ENCODE peak calls at places on chromosome 4, in six cellular contexts. X is Caco-2, O is endothelial cell of umbilical vein, H is thoracic aorta, C is HCT116, J is lung. E is an unnamed sample. For H3K4me1, the result is how much of the 10 kb centered on the place peaks cover.

GRCh38 chr4:102878901-102879300 is 10.1 kb downstream of the CISD2 start:
- DNase-seq in X (no peak), O (no peak), H (no peak), C (no peak), J (no peak), E (no peak)

GRCh38 chr4:153318696-153319320 is 25.7 kb upstream of the MND1 start:
- DNase-seq in X (no peak), O (peak), H (no peak), C (peak), J (no peak), E (peak)

GRCh38 chr4:81635747-81636146 is 164.0 kb upstream of the RASGEF1B start:
- DNase-seq in X (peak), O (no peak), H (no peak), C (peak), J (peak), E (no peak)

GRCh38 chr4:20552004-20552403 is 148.3 kb upstream of the PACRGL start:
- DNase-seq in X (no peak), O (no peak), H (no peak), C (no peak), J (no peak), E (no peak)

GRCh38 chr4:168880811-168881595 is 129.1 kb downstream of the CBR4 start:
- DNase-seq in X (no peak), O (no peak), H (no peak), C (no peak), J (no peak), E (no peak)

GRCh38 chr4:61160484-61160883 is 39.6 kb upstream of the ADGRL3 start:
- DNase-seq in X (no peak), O (no peak), H (no peak), C (no peak), J (no peak), E (no peak)

GRCh38 chr4:76365636-76366035 is 55.3 kb downstream of the CCDC158 start:
- DNase-seq in X (no peak), O (no peak), H (no peak), C (no peak), J (no peak), E (peak)

GRCh38 chr4:75599647-75600046 is 30.7 kb downstream of the CDKL2 start:
- DNase-seq in X (no peak), O (no peak), H (no peak), C (no peak), J (no peak), E (no peak)

GRCh38 chr4:1113311-1114009 is at the start of gene RNF212:
- DNase-seq in X (no peak), O (peak), H (no peak), C (no peak), J (no peak), E (no peak)

GRCh38 chr4:7625073-7625472 is 190.3 kb upstream of the PSAPL1 start:
- DNase-seq in X (no peak), O (no peak), H (no peak), C (no peak), J (no peak), E (peak)

GRCh38 chr4:23857353-23857752 is 32.5 kb downstream of the PPARGC1A start:
- DNase-seq in X (no peak), O (no peak), H (no peak), C (no peak), J (no peak), E (no peak)

GRCh38 chr4:71130827-71131603 is 137.6 kb downstream of the DCK start:
- DNase-seq in X (no peak), O (no peak), H (no peak), C (no peak), J (no peak), E (peak)

DNA sequence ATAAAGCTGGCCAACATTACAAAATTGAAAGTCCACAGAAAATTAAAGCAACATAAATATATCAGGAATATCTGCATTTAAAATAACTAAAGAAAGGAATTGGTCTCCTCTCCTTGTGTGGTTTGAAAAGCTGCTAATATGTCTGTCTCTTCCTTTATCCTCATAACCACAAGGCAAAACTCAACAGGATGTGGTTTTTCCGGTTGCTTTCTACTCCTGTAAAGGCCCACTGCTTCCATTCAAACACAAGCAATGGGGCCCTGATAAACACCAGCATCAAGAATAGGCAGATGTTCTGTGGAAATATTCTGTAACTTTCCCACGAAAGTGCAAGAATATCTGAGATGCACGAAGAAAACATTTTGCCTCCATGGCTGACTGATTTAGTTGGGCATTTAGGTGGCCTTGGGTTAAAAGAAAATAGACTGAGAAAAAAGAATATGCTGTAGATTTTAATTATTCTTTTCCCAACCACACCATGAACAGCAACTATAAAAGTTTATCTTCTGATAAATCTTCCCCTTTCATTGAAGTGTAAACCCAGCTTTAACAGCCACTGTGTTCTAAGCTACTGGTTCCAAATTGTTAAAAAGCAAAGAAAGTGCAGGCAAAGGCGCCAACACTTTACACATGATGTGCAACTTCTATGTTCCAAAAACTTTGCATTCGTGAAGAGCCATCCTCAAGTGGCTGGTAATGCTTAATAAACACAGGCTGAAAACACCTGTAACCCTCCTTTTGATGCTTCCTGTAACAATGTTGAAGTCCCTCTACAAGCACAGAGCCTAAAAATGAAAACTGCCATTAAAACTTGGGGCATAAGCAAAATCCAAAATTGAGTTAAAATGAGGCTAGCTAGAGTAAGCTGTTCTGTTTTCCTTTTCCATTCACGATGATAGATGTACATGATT is 50.5 kb upstream of the NDST3 start:
- DNase-seq in X (no peak), O (no peak), H (no peak), C (no peak), J (no peak), E (peak)
- H3K4me1 ChIP-seq in X (under half), O (under half), H (under half), C (under half), J (under half), E (under half)

GRCh38 chr4:186934255-186934654 is 210.6 kb upstream of the FAT1 start:
- DNase-seq in X (no peak), O (no peak), H (no peak), C (no peak), J (no peak), E (no peak)
- H3K4me1 ChIP-seq in X (under half), O (under half), H (under half), C (half or more), J (under half), E (under half)

GRCh38 chr4:185481390-185481789 is 9.9 kb upstream of the CCDC110 start:
- DNase-seq in X (no peak), O (no peak), H (no peak), C (no peak), J (no peak), E (no peak)

GRCh38 chr4:185480016-185480732 is 8.6 kb upstream of the CCDC110 start:
- DNase-seq in X (no peak), O (no peak), H (no peak), C (no peak), J (no peak), E (no peak)

DNA sequence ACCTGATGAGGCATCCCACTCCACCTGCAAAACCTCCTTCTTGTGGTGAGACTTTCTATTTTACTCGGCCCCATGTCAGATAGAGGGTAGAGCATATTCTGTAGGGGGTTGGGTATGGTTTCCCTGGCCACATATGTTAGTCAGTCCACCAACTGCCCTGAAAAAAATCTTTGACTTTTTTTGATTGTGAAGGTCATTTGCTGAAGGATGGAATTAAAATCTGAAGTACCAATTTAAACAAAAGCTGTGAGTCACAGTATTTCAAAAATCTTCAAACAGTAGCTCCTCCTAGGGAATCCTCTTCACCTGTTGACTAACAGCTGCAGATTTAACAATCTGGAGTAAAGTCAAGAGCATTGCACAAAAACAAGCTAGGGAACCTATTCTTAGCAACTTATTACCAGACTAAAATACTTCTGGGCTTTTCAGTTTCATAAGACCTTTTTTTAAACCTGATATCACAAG is 8.0 kb upstream of the CCDC110 start:
- DNase-seq in X (no peak), O (no peak), H (no peak), C (no peak), J (no peak), E (no peak)
- H3K4me1 ChIP-seq in X (under half), O (under half), H (under half), C (under half), J (under half), E (under half)

GRCh38 chr4:42646999-42647541 is 9.8 kb downstream of the ATP8A1 start:
- DNase-seq in X (no peak), O (no peak), H (no peak), C (no peak), J (no peak), E (no peak)
- H3K4me1 ChIP-seq in X (under half), O (under half), H (under half), C (under half), J (under half), E (under half)

GRCh38 chr4:162164881-162165528 is 1.2 kb upstream of the FSTL5 start:
- DNase-seq in X (no peak), O (peak), H (no peak), C (no peak), J (no peak), E (peak)
- H3K4me1 ChIP-seq in X (under half), O (under half), H (under half), C (under half), J (under half), E (under half)

E was measured in astrocyte.